ENCODE peak calls at places on chromosomes 13 and 19, in eight cellular contexts. One of them, this sample, is unnamed.

GRCh38 chr13:96817336-96817941 is 176.8 kb downstream of the OXGR1 start:
- DNase-seq in HCT116: peak; percentile 37
- DNase-seq in progenitor cell of endocrine pancreas: no peak
- DNase-seq in thyroid gland: no peak
- DNase-seq in GM12865: peak; percentile 16
- DNase-seq in heart right ventricle: no peak
- DNase-seq in A549: no peak
- DNase-seq in pancreas: no peak
- DNase-seq in this sample: no peak

GRCh38 chr19:3899531-3900294 is 19.2 kb downstream of the ATCAY start:
- DNase-seq in thyroid gland: no peak
- DNase-seq in A549: no peak
- DNase-seq in pancreas: no peak
- DNase-seq in heart right ventricle: no peak
- DNase-seq in GM12865: no peak
- DNase-seq in progenitor cell of endocrine pancreas: no peak
- DNase-seq in HCT116: no peak
- DNase-seq in this sample: no peak

GRCh38 chr19:23203841-23204344 is 46.3 kb downstream of the ZNF724 start:
- DNase-seq in progenitor cell of endocrine pancreas: no peak
- DNase-seq in heart right ventricle: peak; percentile 30
- DNase-seq in pancreas: peak; percentile 50
- DNase-seq in HCT116: no peak
- DNase-seq in A549: no peak
- DNase-seq in thyroid gland: no peak
- DNase-seq in GM12865: no peak
- DNase-seq in this sample: no peak

GRCh38 chr19:12937243-12938053 is 961 bp upstream of the CALR start:
- DNase-seq in GM12865: peak; percentile 79
- DNase-seq in pancreas: no peak
- DNase-seq in HCT116: no peak
- DNase-seq in progenitor cell of endocrine pancreas: no peak
- DNase-seq in A549: no peak
- DNase-seq in heart right ventricle: no peak
- DNase-seq in thyroid gland: peak; percentile 83
- DNase-seq in this sample: no peak

GRCh38 chr13:54016548-54016947 is 987.9 kb downstream of the OLFM4 start:
- DNase-seq in heart right ventricle: no peak
- DNase-seq in A549: no peak
- DNase-seq in GM12865: no peak
- DNase-seq in pancreas: no peak
- DNase-seq in progenitor cell of endocrine pancreas: no peak
- DNase-seq in HCT116: no peak
- DNase-seq in thyroid gland: no peak
- DNase-seq in this sample: no peak

GRCh38 chr19:17097593-17098126 is 22.1 kb downstream of the MYO9B start:
- DNase-seq in progenitor cell of endocrine pancreas: no peak
- DNase-seq in HCT116: no peak
- DNase-seq in pancreas: no peak
- DNase-seq in heart right ventricle: no peak
- DNase-seq in thyroid gland: peak; percentile 24
- DNase-seq in A549: no peak
- DNase-seq in GM12865: no peak
- DNase-seq in this sample: no peak

GRCh38 chr13:104740616-104741222 is 1674.5 kb upstream of the SLC10A2 start:
- DNase-seq in HCT116: no peak
- DNase-seq in pancreas: no peak
- DNase-seq in progenitor cell of endocrine pancreas: no peak
- DNase-seq in thyroid gland: no peak
- DNase-seq in GM12865: no peak
- DNase-seq in A549: no peak
- DNase-seq in heart right ventricle: no peak
- DNase-seq in this sample: no peak

GRCh38 chr19:2841858-2842574 is 741 bp downstream of the ZNF555 start:
- DNase-seq in pancreas: peak; percentile 70
- DNase-seq in progenitor cell of endocrine pancreas: no peak
- DNase-seq in A549: no peak
- DNase-seq in thyroid gland: no peak
- DNase-seq in HCT116: no peak
- DNase-seq in heart right ventricle: peak; percentile 31
- DNase-seq in GM12865: no peak
- DNase-seq in this sample: no peak

GRCh38 chr13:50453238-50453637 is 390.3 kb downstream of the DLEU7 start:
- DNase-seq in A549: no peak
- DNase-seq in pancreas: no peak
- DNase-seq in heart right ventricle: no peak
- DNase-seq in HCT116: no peak
- DNase-seq in progenitor cell of endocrine pancreas: no peak
- DNase-seq in thyroid gland: no peak
- DNase-seq in GM12865: no peak
- DNase-seq in this sample: no peak

GRCh38 chr19:15283141-15283885 is 49.0 kb downstream of the BRD4 start:
- DNase-seq in A549: no peak
- DNase-seq in GM12865: peak; percentile 27
- DNase-seq in HCT116: no peak
- DNase-seq in progenitor cell of endocrine pancreas: no peak
- DNase-seq in pancreas: no peak
- DNase-seq in thyroid gland: peak; percentile 85
- DNase-seq in heart right ventricle: no peak
- DNase-seq in this sample: no peak

GRCh38 chr13:106599875-106600797 is 32.2 kb upstream of the ARGLU1 start:
- DNase-seq in A549: no peak
- DNase-seq in heart right ventricle: no peak
- DNase-seq in HCT116: no peak
- DNase-seq in pancreas: no peak
- DNase-seq in GM12865: no peak
- DNase-seq in progenitor cell of endocrine pancreas: no peak
- DNase-seq in thyroid gland: peak; percentile 38
- DNase-seq in this sample: peak; percentile 25

GRCh38 chr19:10895920-10896319 is 24.6 kb downstream of the CARM1 start:
- DNase-seq in pancreas: no peak
- DNase-seq in A549: no peak
- DNase-seq in heart right ventricle: no peak
- DNase-seq in GM12865: no peak
- DNase-seq in HCT116: no peak
- DNase-seq in thyroid gland: no peak
- DNase-seq in progenitor cell of endocrine pancreas: no peak
- DNase-seq in this sample: no peak
- TF ChIP-seq CTCF in pancreas: no peak
- TF ChIP-seq CTCF in A549: no peak
- TF ChIP-seq CTCF in heart right ventricle: no peak
- TF ChIP-seq CTCF in GM12865: no peak
- TF ChIP-seq CTCF in HCT116: peak; percentile 35
- TF ChIP-seq CTCF in thyroid gland: no peak
- TF ChIP-seq CTCF in progenitor cell of endocrine pancreas: peak; percentile 29
- TF ChIP-seq CTCF in this sample: peak; percentile 25

DNA sequence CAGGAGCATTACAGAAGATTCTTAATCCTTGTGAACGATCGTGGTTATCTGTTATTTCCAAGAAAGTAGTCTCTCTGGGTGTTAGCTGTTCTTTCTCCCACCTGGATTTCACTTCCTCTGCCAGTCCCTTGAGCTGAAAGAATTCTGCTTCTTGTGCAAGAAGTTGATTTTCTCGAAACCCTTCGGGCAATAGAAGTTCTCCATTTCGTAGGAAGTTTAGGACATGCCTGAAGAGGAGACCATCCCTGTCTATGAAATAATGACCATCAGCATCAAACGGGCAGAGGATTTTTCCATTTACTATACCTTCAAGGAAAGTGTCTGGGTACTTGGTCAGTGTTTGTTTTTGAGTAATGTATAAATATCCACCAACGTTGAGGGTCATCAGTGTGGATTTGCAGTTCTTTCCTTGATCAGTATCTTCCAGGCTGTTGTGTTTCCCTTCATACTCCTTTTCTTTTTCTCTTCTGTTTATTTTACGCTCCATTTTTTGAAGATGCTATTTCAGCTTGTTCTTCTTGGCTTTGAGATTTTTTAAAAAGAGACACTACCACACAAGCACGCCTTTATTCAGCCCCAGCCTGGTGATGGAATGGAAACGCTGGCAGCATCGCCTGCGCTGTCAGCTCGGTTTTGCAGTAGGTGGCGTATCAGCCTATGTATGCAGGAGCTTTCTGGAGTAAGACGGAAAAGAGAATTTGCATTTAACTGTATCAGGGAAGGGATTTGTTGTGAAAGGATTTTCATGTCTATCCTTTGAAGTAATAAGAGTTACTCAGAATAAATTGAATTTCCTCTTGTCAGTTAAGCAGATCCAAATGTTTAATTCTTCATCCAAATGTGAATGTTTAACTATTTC is 6.5 kb downstream of the KCTD4 start:
- DNase-seq in pancreas: no peak
- DNase-seq in thyroid gland: no peak
- DNase-seq in GM12865: no peak
- DNase-seq in progenitor cell of endocrine pancreas: no peak
- DNase-seq in A549: no peak
- DNase-seq in HCT116: no peak
- DNase-seq in heart right ventricle: peak; percentile 23
- DNase-seq in this sample: no peak
- TF ChIP-seq CTCF in pancreas: no peak
- TF ChIP-seq CTCF in thyroid gland: no peak
- TF ChIP-seq CTCF in GM12865: no peak
- TF ChIP-seq CTCF in progenitor cell of endocrine pancreas: no peak
- TF ChIP-seq CTCF in A549: peak; percentile 29
- TF ChIP-seq CTCF in HCT116: no peak
- TF ChIP-seq CTCF in heart right ventricle: peak; percentile 31
- TF ChIP-seq CTCF in this sample: no peak

GRCh38 chr13:75908137-75908536 is 272.0 kb downstream of the LMO7 start:
- DNase-seq in A549: no peak
- DNase-seq in GM12865: no peak
- DNase-seq in progenitor cell of endocrine pancreas: no peak
- DNase-seq in HCT116: no peak
- DNase-seq in pancreas: no peak
- DNase-seq in heart right ventricle: peak; percentile 50
- DNase-seq in thyroid gland: peak; percentile 66
- DNase-seq in this sample: peak; percentile 22

GRCh38 chr13:75907044-75907443 is 270.9 kb downstream of the LMO7 start:
- DNase-seq in HCT116: no peak
- DNase-seq in thyroid gland: no peak
- DNase-seq in GM12865: no peak
- DNase-seq in pancreas: no peak
- DNase-seq in heart right ventricle: no peak
- DNase-seq in progenitor cell of endocrine pancreas: no peak
- DNase-seq in A549: no peak
- DNase-seq in this sample: no peak

GRCh38 chr13:75902166-75903104 is 266.3 kb downstream of the LMO7 start:
- DNase-seq in progenitor cell of endocrine pancreas: no peak
- DNase-seq in pancreas: no peak
- DNase-seq in heart right ventricle: no peak
- DNase-seq in A549: no peak
- DNase-seq in HCT116: no peak
- DNase-seq in GM12865: no peak
- DNase-seq in thyroid gland: no peak
- DNase-seq in this sample: no peak

GRCh38 chr13:75904012-75904411 is 267.9 kb downstream of the LMO7 start:
- DNase-seq in HCT116: no peak
- DNase-seq in A549: no peak
- DNase-seq in thyroid gland: no peak
- DNase-seq in pancreas: no peak
- DNase-seq in heart right ventricle: no peak
- DNase-seq in GM12865: no peak
- DNase-seq in progenitor cell of endocrine pancreas: no peak
- DNase-seq in this sample: no peak

DNA sequence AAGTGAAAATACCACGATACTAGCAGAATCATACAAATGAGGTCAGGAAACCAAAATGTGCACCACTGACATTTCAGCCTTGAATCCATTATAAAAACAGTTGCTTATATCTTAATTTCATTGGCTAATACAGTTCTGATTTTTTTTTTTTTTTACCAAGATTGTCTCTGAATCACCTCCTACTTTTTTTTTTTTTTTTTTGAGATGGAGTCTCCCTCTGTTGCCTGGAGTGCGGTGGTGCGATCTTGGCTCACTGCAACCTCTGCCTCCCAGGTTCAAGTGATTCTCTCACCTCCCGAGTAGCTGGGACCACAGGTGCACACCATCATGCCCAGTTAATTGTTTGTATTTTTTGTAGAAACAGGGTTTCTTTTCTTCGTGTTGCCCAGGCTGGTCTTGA is 270.2 kb downstream of the LMO7 start:
- DNase-seq in GM12865: no peak
- DNase-seq in A549: no peak
- DNase-seq in progenitor cell of endocrine pancreas: no peak
- DNase-seq in heart right ventricle: no peak
- DNase-seq in HCT116: no peak
- DNase-seq in thyroid gland: no peak
- DNase-seq in pancreas: no peak
- DNase-seq in this sample: no peak
- TF ChIP-seq CTCF in GM12865: no peak
- TF ChIP-seq CTCF in A549: no peak
- TF ChIP-seq CTCF in progenitor cell of endocrine pancreas: no peak
- TF ChIP-seq CTCF in heart right ventricle: no peak
- TF ChIP-seq CTCF in HCT116: no peak
- TF ChIP-seq CTCF in thyroid gland: no peak
- TF ChIP-seq CTCF in pancreas: no peak
- TF ChIP-seq CTCF in this sample: no peak

GRCh38 chr19:9931629-9932028 is 4.7 kb downstream of the OLFM2 start:
- DNase-seq in HCT116: no peak
- DNase-seq in pancreas: no peak
- DNase-seq in A549: no peak
- DNase-seq in progenitor cell of endocrine pancreas: no peak
- DNase-seq in thyroid gland: no peak
- DNase-seq in heart right ventricle: no peak
- DNase-seq in GM12865: no peak
- DNase-seq in this sample: no peak

GRCh38 chr19:9935409-9936062 is 779 bp downstream of the OLFM2 start:
- DNase-seq in heart right ventricle: no peak
- DNase-seq in thyroid gland: peak; percentile 25
- DNase-seq in GM12865: no peak
- DNase-seq in HCT116: no peak
- DNase-seq in pancreas: no peak
- DNase-seq in progenitor cell of endocrine pancreas: no peak
- DNase-seq in A549: no peak
- DNase-seq in this sample: no peak

GRCh38 chr19:9936151-9937000 is at the start of gene OLFM2:
- DNase-seq in heart right ventricle: peak; percentile 42
- DNase-seq in thyroid gland: peak; percentile 48
- DNase-seq in pancreas: peak; percentile 69
- DNase-seq in A549: no peak
- DNase-seq in progenitor cell of endocrine pancreas: peak; percentile 58
- DNase-seq in GM12865: no peak
- DNase-seq in HCT116: no peak
- DNase-seq in this sample: no peak

GRCh38 chr19:9934132-9934950 is 2.0 kb downstream of the OLFM2 start:
- DNase-seq in pancreas: peak; percentile 92
- DNase-seq in GM12865: peak; percentile 82
- DNase-seq in heart right ventricle: peak; percentile 80
- DNase-seq in HCT116: peak; percentile 66
- DNase-seq in progenitor cell of endocrine pancreas: peak; percentile 76
- DNase-seq in thyroid gland: peak; percentile 84
- DNase-seq in A549: peak; percentile 52
- DNase-seq in this sample: peak; percentile 42

DNA sequence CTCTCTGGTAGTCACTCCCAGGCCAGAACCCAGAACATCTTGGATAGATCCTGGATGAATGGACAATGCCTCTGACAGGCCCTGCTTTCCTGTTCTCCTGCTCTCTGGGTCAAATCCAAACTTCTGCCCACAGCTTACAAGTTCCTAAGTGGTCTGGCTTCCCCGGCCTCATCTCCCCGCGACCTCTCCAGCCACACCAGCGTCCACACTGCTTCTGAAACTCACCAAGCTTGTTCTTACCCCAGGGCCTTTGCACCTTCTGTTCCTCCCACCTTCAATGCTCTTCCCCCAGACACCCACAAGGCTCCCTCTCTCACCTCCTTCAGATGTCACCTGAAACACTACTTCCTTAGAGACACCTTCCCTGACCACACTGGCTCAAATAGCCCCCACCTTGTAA is 3.5 kb downstream of the OLFM2 start:
- DNase-seq in A549: no peak
- DNase-seq in pancreas: no peak
- DNase-seq in GM12865: no peak
- DNase-seq in progenitor cell of endocrine pancreas: no peak
- DNase-seq in thyroid gland: no peak
- DNase-seq in HCT116: no peak
- DNase-seq in heart right ventricle: no peak
- DNase-seq in this sample: no peak
- TF ChIP-seq CTCF in A549: no peak
- TF ChIP-seq CTCF in pancreas: no peak
- TF ChIP-seq CTCF in GM12865: no peak
- TF ChIP-seq CTCF in progenitor cell of endocrine pancreas: no peak
- TF ChIP-seq CTCF in thyroid gland: no peak
- TF ChIP-seq CTCF in HCT116: no peak
- TF ChIP-seq CTCF in heart right ventricle: no peak
- TF ChIP-seq CTCF in this sample: no peak

This sample was measured in HFF-Myc.